ENCODE peak calls at places on chromosomes 4 and X, in eight cellular contexts. One of them, this sample, is unnamed.

GRCh38 chrX:110125435-110125834 is 122.5 kb downstream of the TMEM164 start:
- DNase-seq in transverse colon: no peak
- DNase-seq in Peyer's patch: no peak
- DNase-seq in breast epithelium: no peak
- DNase-seq in IMR-90: peak
- DNase-seq in right lobe of liver: no peak
- DNase-seq in esophagus squamous epithelium: no peak
- DNase-seq in ovary: no peak
- DNase-seq in this sample: no peak

GRCh38 chrX:100083146-100083715 is 326.8 kb downstream of the PCDH19 start:
- DNase-seq in transverse colon: no peak
- DNase-seq in Peyer's patch: no peak
- DNase-seq in breast epithelium: no peak
- DNase-seq in IMR-90: no peak
- DNase-seq in right lobe of liver: no peak
- DNase-seq in esophagus squamous epithelium: no peak
- DNase-seq in ovary: no peak
- DNase-seq in this sample: no peak

GRCh38 chrX:39927380-39927779 is 170.4 kb downstream of the BCOR start:
- DNase-seq in transverse colon: no peak
- DNase-seq in Peyer's patch: no peak
- DNase-seq in breast epithelium: no peak
- DNase-seq in IMR-90: no peak
- DNase-seq in right lobe of liver: no peak
- DNase-seq in esophagus squamous epithelium: no peak
- DNase-seq in ovary: no peak
- DNase-seq in this sample: no peak

GRCh38 chrX:350148-350533 is 31.5 kb upstream of the GTPBP6 start:
- DNase-seq in transverse colon: no peak
- DNase-seq in Peyer's patch: no peak
- DNase-seq in breast epithelium: no peak
- DNase-seq in IMR-90: no peak
- DNase-seq in right lobe of liver: peak
- DNase-seq in esophagus squamous epithelium: no peak
- DNase-seq in ovary: peak
- DNase-seq in this sample: peak

GRCh38 chr4:36173923-36174322 is 70.4 kb downstream of the ARAP2 start:
- DNase-seq in transverse colon: no peak
- DNase-seq in Peyer's patch: no peak
- DNase-seq in breast epithelium: no peak
- DNase-seq in IMR-90: peak
- DNase-seq in right lobe of liver: no peak
- DNase-seq in esophagus squamous epithelium: no peak
- DNase-seq in ovary: no peak
- DNase-seq in this sample: no peak

GRCh38 chr4:151223465-151223864 is 53.5 kb upstream of the PRSS48 start:
- DNase-seq in transverse colon: no peak
- DNase-seq in Peyer's patch: no peak
- DNase-seq in breast epithelium: no peak
- DNase-seq in IMR-90: no peak
- DNase-seq in right lobe of liver: no peak
- DNase-seq in esophagus squamous epithelium: no peak
- DNase-seq in ovary: no peak
- DNase-seq in this sample: no peak

GRCh38 chrX:74535633-74536141 is 78.7 kb downstream of the RLIM start:
- DNase-seq in transverse colon: peak
- DNase-seq in Peyer's patch: peak
- DNase-seq in breast epithelium: peak
- DNase-seq in IMR-90: peak
- DNase-seq in right lobe of liver: peak
- DNase-seq in esophagus squamous epithelium: no peak
- DNase-seq in ovary: peak
- DNase-seq in this sample: peak

GRCh38 chr4:109325698-109326097 is 23.2 kb upstream of the COL25A1 start:
- DNase-seq in transverse colon: no peak
- DNase-seq in Peyer's patch: no peak
- DNase-seq in breast epithelium: no peak
- DNase-seq in IMR-90: no peak
- DNase-seq in right lobe of liver: no peak
- DNase-seq in esophagus squamous epithelium: no peak
- DNase-seq in ovary: no peak
- DNase-seq in this sample: no peak

GRCh38 chrX:65647801-65648200 is 19.7 kb upstream of the MSN start:
- DNase-seq in transverse colon: no peak
- DNase-seq in Peyer's patch: no peak
- DNase-seq in breast epithelium: no peak
- DNase-seq in IMR-90: no peak
- DNase-seq in right lobe of liver: no peak
- DNase-seq in esophagus squamous epithelium: no peak
- DNase-seq in ovary: no peak
- DNase-seq in this sample: no peak

GRCh38 chr4:89939994-89940393 is 45.3 kb downstream of the MMRN1 start:
- DNase-seq in transverse colon: no peak
- DNase-seq in Peyer's patch: no peak
- DNase-seq in breast epithelium: no peak
- DNase-seq in IMR-90: no peak
- DNase-seq in right lobe of liver: no peak
- DNase-seq in esophagus squamous epithelium: no peak
- DNase-seq in ovary: no peak
- DNase-seq in this sample: no peak

GRCh38 chr4:144090744-144091143 is 49.8 kb downstream of the GYPA start:
- DNase-seq in transverse colon: no peak
- DNase-seq in Peyer's patch: no peak
- DNase-seq in breast epithelium: no peak
- DNase-seq in IMR-90: no peak
- DNase-seq in right lobe of liver: no peak
- DNase-seq in esophagus squamous epithelium: no peak
- DNase-seq in ovary: no peak
- DNase-seq in this sample: no peak

GRCh38 chr4:163335384-163335783 is 3.0 kb upstream of the NPY1R start:
- DNase-seq in transverse colon: no peak
- DNase-seq in Peyer's patch: no peak
- DNase-seq in breast epithelium: no peak
- DNase-seq in IMR-90: no peak
- DNase-seq in right lobe of liver: no peak
- DNase-seq in esophagus squamous epithelium: no peak
- DNase-seq in ovary: no peak
- DNase-seq in this sample: no peak

GRCh38 chr4:182695842-182696241 is 221.3 kb downstream of the DCTD start:
- DNase-seq in transverse colon: no peak
- DNase-seq in Peyer's patch: no peak
- DNase-seq in breast epithelium: no peak
- DNase-seq in IMR-90: peak
- DNase-seq in right lobe of liver: no peak
- DNase-seq in esophagus squamous epithelium: no peak
- DNase-seq in ovary: no peak
- DNase-seq in this sample: no peak

GRCh38 chr4:102612824-102613366 is 111.7 kb downstream of the NFKB1 start:
- DNase-seq in transverse colon: no peak
- DNase-seq in Peyer's patch: no peak
- DNase-seq in breast epithelium: no peak
- DNase-seq in IMR-90: no peak
- DNase-seq in right lobe of liver: no peak
- DNase-seq in esophagus squamous epithelium: no peak
- DNase-seq in ovary: no peak
- DNase-seq in this sample: no peak

GRCh38 chr4:102610476-102610875 is 109.3 kb downstream of the NFKB1 start:
- DNase-seq in transverse colon: peak
- DNase-seq in Peyer's patch: peak
- DNase-seq in breast epithelium: no peak
- DNase-seq in IMR-90: no peak
- DNase-seq in right lobe of liver: no peak
- DNase-seq in esophagus squamous epithelium: no peak
- DNase-seq in ovary: no peak
- DNase-seq in this sample: no peak

GRCh38 chr4:102612195-102612594 is 111.0 kb downstream of the NFKB1 start:
- DNase-seq in transverse colon: no peak
- DNase-seq in Peyer's patch: no peak
- DNase-seq in breast epithelium: no peak
- DNase-seq in IMR-90: no peak
- DNase-seq in right lobe of liver: no peak
- DNase-seq in esophagus squamous epithelium: no peak
- DNase-seq in ovary: no peak
- DNase-seq in this sample: no peak

GRCh38 chr4:102608190-102608589 is 107.0 kb downstream of the NFKB1 start:
- DNase-seq in transverse colon: no peak
- DNase-seq in Peyer's patch: no peak
- DNase-seq in breast epithelium: no peak
- DNase-seq in IMR-90: peak
- DNase-seq in right lobe of liver: no peak
- DNase-seq in esophagus squamous epithelium: no peak
- DNase-seq in ovary: no peak
- DNase-seq in this sample: no peak

DNA sequence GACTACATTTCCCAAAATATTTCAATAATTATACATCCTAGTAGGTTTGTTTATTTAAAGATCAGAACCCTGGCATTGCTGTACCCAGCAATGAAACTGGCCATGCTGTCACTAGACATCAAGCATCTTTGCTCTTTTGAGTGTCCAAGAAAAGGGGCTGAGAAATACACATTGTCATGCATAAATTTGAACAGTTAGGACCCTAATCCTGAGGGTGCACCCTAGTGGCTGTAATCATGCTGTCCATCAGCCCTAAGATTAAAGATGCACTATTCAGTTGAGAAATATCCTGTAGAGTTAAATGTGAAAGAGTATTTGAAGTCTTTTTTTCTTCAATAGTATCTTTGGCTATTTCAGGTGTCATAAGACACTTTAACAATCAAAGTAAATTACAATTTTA is 108.8 kb downstream of the NFKB1 start:
- DNase-seq in transverse colon: no peak
- DNase-seq in Peyer's patch: no peak
- DNase-seq in breast epithelium: no peak
- DNase-seq in IMR-90: peak
- DNase-seq in right lobe of liver: no peak
- DNase-seq in esophagus squamous epithelium: no peak
- DNase-seq in ovary: no peak
- DNase-seq in this sample: no peak
- TF ChIP-seq CTCF in transverse colon: no peak
- TF ChIP-seq CTCF in Peyer's patch: no peak
- TF ChIP-seq CTCF in breast epithelium: no peak
- TF ChIP-seq CTCF in IMR-90: peak
- TF ChIP-seq CTCF in right lobe of liver: peak
- TF ChIP-seq CTCF in esophagus squamous epithelium: peak
- TF ChIP-seq CTCF in ovary: no peak
- TF ChIP-seq CTCF in this sample: no peak

DNA sequence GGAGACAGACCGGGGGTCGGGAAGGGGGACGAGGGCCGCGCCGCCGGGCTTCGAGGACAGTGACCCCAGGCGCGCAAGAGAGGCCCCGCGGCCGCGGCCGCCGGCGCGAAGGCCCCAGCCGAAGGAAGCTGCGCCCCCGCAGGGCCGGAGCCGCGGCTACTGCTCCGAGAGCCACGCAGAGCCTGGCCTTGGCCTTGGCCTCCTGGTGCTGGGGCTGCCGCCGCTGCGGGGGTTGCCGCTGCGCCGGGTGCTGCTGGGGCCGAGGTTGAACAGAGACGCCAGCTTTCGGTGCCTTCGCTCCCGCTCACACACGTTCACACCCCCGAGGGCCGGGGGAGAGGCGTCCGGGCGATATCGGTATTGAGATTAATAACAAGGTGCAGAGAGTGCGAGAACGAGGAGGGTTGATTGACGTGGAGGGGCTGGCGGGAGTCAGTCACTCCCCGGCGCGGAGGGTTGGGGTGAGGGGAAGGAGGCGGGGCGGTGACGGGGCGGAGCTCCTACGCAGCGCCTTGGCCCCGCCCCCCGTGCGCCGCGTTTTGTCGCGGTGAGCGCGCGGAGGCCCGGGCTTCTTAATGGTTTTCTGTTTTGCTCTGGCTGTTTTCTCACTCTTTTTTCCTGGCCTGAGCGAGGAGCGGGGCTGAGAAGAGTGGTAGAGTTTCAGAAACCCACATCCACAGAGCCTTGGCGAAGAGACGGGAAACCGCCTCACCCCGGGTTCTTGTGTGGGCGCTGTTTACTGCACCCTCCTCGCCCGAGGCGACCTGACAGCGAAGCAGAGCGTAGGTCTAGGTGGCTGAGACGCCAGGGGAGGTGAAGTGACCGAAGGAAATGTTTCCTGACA is 890 bp upstream of the CNOT6L start:
- DNase-seq in transverse colon: peak
- DNase-seq in Peyer's patch: peak
- DNase-seq in breast epithelium: peak
- DNase-seq in IMR-90: peak
- DNase-seq in right lobe of liver: peak
- DNase-seq in esophagus squamous epithelium: peak
- DNase-seq in ovary: peak
- DNase-seq in this sample: peak
- TF ChIP-seq POLR2A in transverse colon: peak
- TF ChIP-seq POLR2A in Peyer's patch: peak
- TF ChIP-seq POLR2A in breast epithelium: peak
- TF ChIP-seq POLR2A in IMR-90: peak
- TF ChIP-seq POLR2A in right lobe of liver: peak
- TF ChIP-seq POLR2A in esophagus squamous epithelium: no peak
- TF ChIP-seq POLR2A in ovary: peak
- TF ChIP-seq POLR2A in this sample: peak

GRCh38 chr4:127993150-127993549 is 27.9 kb downstream of the ABHD18 start:
- DNase-seq in transverse colon: no peak
- DNase-seq in Peyer's patch: no peak
- DNase-seq in breast epithelium: no peak
- DNase-seq in IMR-90: no peak
- DNase-seq in right lobe of liver: no peak
- DNase-seq in esophagus squamous epithelium: no peak
- DNase-seq in ovary: no peak
- DNase-seq in this sample: no peak
- H3K27ac ChIP-seq in transverse colon: no peak
- H3K27ac ChIP-seq in Peyer's patch: no peak
- H3K27ac ChIP-seq in breast epithelium: no peak
- H3K27ac ChIP-seq in IMR-90: no peak
- H3K27ac ChIP-seq in right lobe of liver: no peak
- H3K27ac ChIP-seq in esophagus squamous epithelium: no peak
- H3K27ac ChIP-seq in ovary: no peak
- H3K27ac ChIP-seq in this sample: no peak

DNA sequence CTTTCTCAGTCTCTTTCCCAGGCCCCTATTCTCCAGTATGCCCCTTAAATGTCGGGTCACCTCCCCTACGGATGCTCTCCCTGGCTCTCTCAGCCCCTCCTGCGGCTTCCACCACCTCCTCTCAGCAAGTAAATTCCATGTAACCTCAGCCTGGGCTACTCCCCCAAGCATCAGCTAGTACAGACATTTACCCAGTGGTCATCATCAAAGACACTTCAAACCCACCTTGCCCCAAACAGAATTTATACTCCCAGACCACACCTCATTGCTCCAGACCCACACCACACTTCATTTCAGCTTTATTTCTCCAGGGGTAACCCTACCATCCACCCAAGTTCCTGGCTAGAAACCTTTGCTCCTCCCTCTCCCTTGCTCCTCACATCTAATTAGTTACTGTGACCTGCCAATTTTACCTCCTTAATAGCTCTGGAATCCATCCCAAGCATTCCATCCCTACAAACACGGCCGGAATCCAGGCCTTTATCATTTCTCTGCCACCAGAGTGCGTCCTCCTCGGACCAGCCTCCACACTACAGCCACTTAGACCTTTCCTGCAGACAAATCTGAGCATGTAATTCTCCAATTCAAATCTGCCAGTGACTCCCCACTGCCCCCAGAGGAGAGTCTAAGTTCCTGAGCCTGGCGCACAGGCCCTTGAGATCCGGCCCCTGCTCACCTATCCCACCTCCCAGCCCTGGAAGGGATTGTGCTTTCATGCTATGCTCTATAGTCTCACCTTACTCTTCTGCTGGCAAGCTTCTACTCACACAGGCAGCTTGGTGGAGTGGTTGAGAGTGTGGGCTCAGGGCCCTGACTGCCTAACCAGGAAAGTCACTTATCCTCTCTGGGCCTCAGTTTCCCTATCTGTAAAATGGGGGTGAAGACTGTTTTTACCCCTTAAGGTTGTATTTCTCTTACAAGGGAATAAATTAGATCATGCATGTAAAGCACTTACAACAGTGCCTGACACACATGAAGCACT is 31.4 kb downstream of the PJA1 start:
- DNase-seq in transverse colon: no peak
- DNase-seq in Peyer's patch: no peak
- DNase-seq in breast epithelium: no peak
- DNase-seq in IMR-90: peak
- DNase-seq in right lobe of liver: no peak
- DNase-seq in esophagus squamous epithelium: no peak
- DNase-seq in ovary: no peak
- DNase-seq in this sample: no peak
- TF ChIP-seq CTCF in transverse colon: peak
- TF ChIP-seq CTCF in Peyer's patch: peak
- TF ChIP-seq CTCF in breast epithelium: peak
- TF ChIP-seq CTCF in IMR-90: peak
- TF ChIP-seq CTCF in right lobe of liver: peak
- TF ChIP-seq CTCF in esophagus squamous epithelium: peak
- TF ChIP-seq CTCF in ovary: no peak
- TF ChIP-seq CTCF in this sample: no peak

This sample was measured in gastrocnemius medialis.